ENCODE peak calls at places on chromosomes 1 and 21, in four cellular contexts. One of them, this sample, is unnamed.

GRCh38 chr1:85244271-85245053 is 15.0 kb downstream of the C1orf52 start:
- DNase-seq in K562: peak
- DNase-seq in A549: no peak
- DNase-seq in HepG2: no peak
- DNase-seq in this sample: peak

GRCh38 chr1:58013237-58013636 is 533.3 kb downstream of the OMA1 start:
- DNase-seq in K562: peak
- DNase-seq in A549: no peak
- DNase-seq in HepG2: peak
- DNase-seq in this sample: no peak

GRCh38 chr1:8367571-8368184 is 49.8 kb downstream of the SLC45A1 start:
- DNase-seq in K562: no peak
- DNase-seq in A549: no peak
- DNase-seq in HepG2: no peak
- DNase-seq in this sample: no peak

GRCh38 chr1:230744382-230744781 is 2.8 kb upstream of the CAPN9 start:
- DNase-seq in K562: no peak
- DNase-seq in A549: no peak
- DNase-seq in HepG2: no peak
- DNase-seq in this sample: peak

GRCh38 chr1:208510192-208510952 is 266.2 kb upstream of the PLXNA2 start:
- DNase-seq in K562: no peak
- DNase-seq in A549: no peak
- DNase-seq in HepG2: no peak
- DNase-seq in this sample: no peak

GRCh38 chr1:155909894-155910293 is 1.3 kb downstream of the RIT1 start:
- DNase-seq in K562: peak
- DNase-seq in A549: no peak
- DNase-seq in HepG2: no peak
- DNase-seq in this sample: peak

GRCh38 chr1:207808322-207808705 is 56.5 kb downstream of the CD46 start:
- DNase-seq in K562: no peak
- DNase-seq in A549: no peak
- DNase-seq in HepG2: no peak
- DNase-seq in this sample: no peak

GRCh38 chr1:68270993-68271392 is 38.7 kb upstream of the WLS start:
- DNase-seq in K562: no peak
- DNase-seq in A549: no peak
- DNase-seq in HepG2: no peak
- DNase-seq in this sample: peak

GRCh38 chr21:29208666-29209059 is 78.2 kb downstream of the MAP3K7CL start:
- DNase-seq in K562: no peak
- DNase-seq in A549: no peak
- DNase-seq in HepG2: no peak
- DNase-seq in this sample: peak

GRCh38 chr1:109477821-109478220 is 5.9 kb upstream of the ATXN7L2 start:
- DNase-seq in K562: peak
- DNase-seq in A549: no peak
- DNase-seq in HepG2: no peak
- DNase-seq in this sample: no peak

GRCh38 chr1:66207484-66207883 is 326.5 kb upstream of the SGIP1 start:
- DNase-seq in K562: no peak
- DNase-seq in A549: peak
- DNase-seq in HepG2: no peak
- DNase-seq in this sample: peak

GRCh38 chr1:51313268-51313852 is 17.0 kb downstream of the TTC39A start:
- DNase-seq in K562: no peak
- DNase-seq in A549: peak
- DNase-seq in HepG2: no peak
- DNase-seq in this sample: no peak

GRCh38 chr1:150981177-150981804 is 801 bp upstream of the ANXA9 start:
- DNase-seq in K562: no peak
- DNase-seq in A549: no peak
- DNase-seq in HepG2: peak
- DNase-seq in this sample: no peak

GRCh38 chr1:167136191-167136614 is 42.3 kb downstream of the STYXL2 start:
- DNase-seq in K562: no peak
- DNase-seq in A549: no peak
- DNase-seq in HepG2: no peak
- DNase-seq in this sample: peak

GRCh38 chr1:197984273-197984672 is 67.1 kb downstream of the LHX9 start:
- DNase-seq in K562: no peak
- DNase-seq in A549: no peak
- DNase-seq in HepG2: no peak
- DNase-seq in this sample: peak

GRCh38 chr1:78061825-78062523 is 16.2 kb downstream of the GIPC2 start:
- DNase-seq in K562: no peak
- DNase-seq in A549: no peak
- DNase-seq in HepG2: no peak
- DNase-seq in this sample: peak

GRCh38 chr1:109307363-109308021 is 681 bp upstream of the MYBPHL start:
- DNase-seq in K562: no peak
- DNase-seq in A549: no peak
- DNase-seq in HepG2: peak
- DNase-seq in this sample: no peak

GRCh38 chr1:20730690-20731056 is 1.8 kb downstream of the SH2D5 start:
- DNase-seq in K562: no peak
- DNase-seq in A549: no peak
- DNase-seq in HepG2: no peak
- DNase-seq in this sample: no peak

GRCh38 chr1:170668301-170668789 is 4.4 kb downstream of the PRRX1 start:
- DNase-seq in K562: no peak
- DNase-seq in A549: no peak
- DNase-seq in HepG2: no peak
- DNase-seq in this sample: no peak

GRCh38 chr21:24955275-24955961 is 651.9 kb downstream of the MRPL39 start:
- DNase-seq in K562: no peak
- DNase-seq in A549: no peak
- DNase-seq in HepG2: no peak
- DNase-seq in this sample: no peak

GRCh38 chr1:41338820-41339219 is 22.4 kb upstream of the FOXO6 start:
- DNase-seq in K562: no peak
- DNase-seq in A549: no peak
- DNase-seq in HepG2: no peak
- DNase-seq in this sample: no peak

GRCh38 chr1:115828101-115829022 is 12.6 kb downstream of the NHLH2 start:
- DNase-seq in K562: peak
- DNase-seq in A549: no peak
- DNase-seq in HepG2: no peak
- DNase-seq in this sample: peak

GRCh38 chr1:23483327-23484252 is at the start of gene ASAP3:
- DNase-seq in K562: peak
- DNase-seq in A549: no peak
- DNase-seq in HepG2: peak
- DNase-seq in this sample: peak

GRCh38 chr1:100530901-100531487 is 6.9 kb upstream of the GPR88 start:
- DNase-seq in K562: no peak
- DNase-seq in A549: no peak
- DNase-seq in HepG2: no peak
- DNase-seq in this sample: peak

GRCh38 chr1:31591425-31592093 is 15.2 kb downstream of the TINAGL1 start:
- DNase-seq in K562: no peak
- DNase-seq in A549: no peak
- DNase-seq in HepG2: no peak
- DNase-seq in this sample: no peak

GRCh38 chr1:48920741-48921330 is 144.1 kb upstream of the BEND5 start:
- DNase-seq in K562: no peak
- DNase-seq in A549: no peak
- DNase-seq in HepG2: no peak
- DNase-seq in this sample: no peak

GRCh38 chr1:236514703-236515442 is 8.9 kb upstream of the LGALS8 start:
- DNase-seq in K562: no peak
- DNase-seq in A549: no peak
- DNase-seq in HepG2: peak
- DNase-seq in this sample: no peak

GRCh38 chr1:156852414-156852874 is 6.5 kb downstream of the INSRR start:
- DNase-seq in K562: no peak
- DNase-seq in A549: no peak
- DNase-seq in HepG2: peak
- DNase-seq in this sample: peak

GRCh38 chr1:231557898-231558710 is 29.6 kb downstream of the TSNAX start:
- DNase-seq in K562: no peak
- DNase-seq in A549: no peak
- DNase-seq in HepG2: no peak
- DNase-seq in this sample: peak

GRCh38 chr1:87915771-87916170 is 587.1 kb downstream of the LMO4 start:
- DNase-seq in K562: no peak
- DNase-seq in A549: no peak
- DNase-seq in HepG2: no peak
- DNase-seq in this sample: peak

GRCh38 chr1:152086785-152087184 is 2.1 kb downstream of the TCHHL1 start:
- DNase-seq in K562: no peak
- DNase-seq in A549: no peak
- DNase-seq in HepG2: no peak
- DNase-seq in this sample: no peak

GRCh38 chr1:29820401-29820800 is 584.1 kb downstream of the PTPRU start:
- DNase-seq in K562: no peak
- DNase-seq in A549: no peak
- DNase-seq in HepG2: no peak
- DNase-seq in this sample: no peak
- TF ChIP-seq MAZ in K562: no peak
- TF ChIP-seq MAZ in A549: no peak
- TF ChIP-seq MAZ in HepG2: no peak
- TF ChIP-seq MAZ in this sample: no peak

GRCh38 chr1:2233997-2234761 is 6.1 kb downstream of the SKI start:
- DNase-seq in K562: no peak
- DNase-seq in A549: no peak
- DNase-seq in HepG2: peak
- DNase-seq in this sample: peak
- TF ChIP-seq POLR2A in K562: no peak
- TF ChIP-seq POLR2A in A549: no peak
- TF ChIP-seq POLR2A in HepG2: no peak
- TF ChIP-seq POLR2A in this sample: no peak

DNA sequence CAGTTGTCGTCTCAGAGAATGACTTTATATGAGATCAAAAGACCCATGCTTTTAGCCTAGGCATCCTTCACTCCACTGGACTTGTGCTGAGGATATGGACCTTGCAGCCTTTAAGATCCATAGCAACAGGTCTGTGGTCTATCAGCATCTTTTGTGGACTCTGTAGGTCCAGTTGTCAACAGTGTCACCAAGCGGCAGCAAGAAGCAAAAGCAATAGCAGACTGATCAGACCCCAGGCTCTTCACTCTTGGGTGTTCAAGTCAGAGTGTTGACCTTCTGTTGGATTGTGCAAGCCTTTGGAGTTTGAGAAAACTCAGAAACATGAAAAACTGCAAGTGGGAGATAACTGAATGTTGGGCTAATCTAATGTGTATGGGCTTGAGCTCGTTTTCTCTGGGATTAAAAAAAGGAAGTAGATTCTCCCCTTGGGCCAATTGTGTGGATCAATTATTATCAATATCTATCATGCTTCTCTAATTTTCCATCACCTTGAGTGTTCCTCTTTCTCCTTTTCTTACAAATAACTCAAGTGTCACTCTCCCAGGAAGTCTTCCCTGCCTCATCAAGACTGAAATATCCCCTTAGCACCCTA is 144.2 kb downstream of the LYPLAL1 start:
- DNase-seq in K562: peak
- DNase-seq in A549: no peak
- DNase-seq in HepG2: peak
- DNase-seq in this sample: no peak
- TF ChIP-seq MAZ in K562: no peak
- TF ChIP-seq MAZ in A549: no peak
- TF ChIP-seq MAZ in HepG2: no peak
- TF ChIP-seq MAZ in this sample: no peak

GRCh38 chr1:157880621-157881020 is 39.0 kb upstream of the CD5L start:
- DNase-seq in K562: no peak
- DNase-seq in A549: no peak
- DNase-seq in HepG2: no peak
- DNase-seq in this sample: no peak

GRCh38 chr1:157878059-157878458 is 36.5 kb upstream of the CD5L start:
- DNase-seq in K562: peak
- DNase-seq in A549: peak
- DNase-seq in HepG2: peak
- DNase-seq in this sample: peak

DNA sequence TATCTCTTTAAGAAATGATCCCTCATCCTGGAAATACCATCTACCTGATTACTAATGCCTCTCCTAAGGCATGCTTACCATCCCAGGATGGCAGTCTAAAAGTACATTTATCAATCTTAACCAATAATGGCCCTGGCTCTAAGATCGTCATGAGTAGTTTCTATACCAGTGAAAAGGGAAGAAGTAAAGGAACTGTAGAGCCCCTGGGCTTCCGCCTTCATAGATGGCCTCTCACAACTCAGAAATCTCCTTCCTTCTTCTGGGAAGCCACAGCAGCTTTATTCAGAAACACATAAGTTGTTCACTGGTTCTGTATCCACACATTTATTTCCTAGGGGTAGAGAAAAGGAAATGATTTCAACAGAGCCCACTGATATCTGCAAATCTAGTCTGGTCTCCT is 41.0 kb upstream of the CD5L start:
- DNase-seq in K562: no peak
- DNase-seq in A549: no peak
- DNase-seq in HepG2: no peak
- DNase-seq in this sample: no peak
- TF ChIP-seq POLR2A in K562: no peak
- TF ChIP-seq POLR2A in A549: no peak
- TF ChIP-seq POLR2A in HepG2: no peak
- TF ChIP-seq POLR2A in this sample: no peak

GRCh38 chr1:93679546-93679945 is 2.1 kb downstream of the BCAR3 start:
- DNase-seq in K562: no peak
- DNase-seq in A549: no peak
- DNase-seq in HepG2: no peak
- DNase-seq in this sample: peak

GRCh38 chr1:93681095-93681548 is 515 bp downstream of the BCAR3 start:
- DNase-seq in K562: no peak
- DNase-seq in A549: no peak
- DNase-seq in HepG2: no peak
- DNase-seq in this sample: peak

GRCh38 chr1:93681549-93682412 is at the start of gene BCAR3:
- DNase-seq in K562: peak
- DNase-seq in A549: no peak
- DNase-seq in HepG2: no peak
- DNase-seq in this sample: peak

GRCh38 chr1:93678966-93679480 is 2.6 kb downstream of the BCAR3 start:
- DNase-seq in K562: no peak
- DNase-seq in A549: no peak
- DNase-seq in HepG2: no peak
- DNase-seq in this sample: no peak

GRCh38 chr1:93680121-93681094 is 1.2 kb downstream of the BCAR3 start:
- DNase-seq in K562: peak
- DNase-seq in A549: peak
- DNase-seq in HepG2: peak
- DNase-seq in this sample: peak
- TF ChIP-seq MAZ in K562: no peak
- TF ChIP-seq MAZ in A549: no peak
- TF ChIP-seq MAZ in HepG2: no peak
- TF ChIP-seq MAZ in this sample: peak

GRCh38 chr1:163069142-163069541 is at the start of gene RGS4:
- DNase-seq in K562: peak
- DNase-seq in A549: no peak
- DNase-seq in HepG2: peak
- DNase-seq in this sample: peak
- TF ChIP-seq POLR2A in K562: no peak
- TF ChIP-seq POLR2A in A549: no peak
- TF ChIP-seq POLR2A in HepG2: no peak
- TF ChIP-seq POLR2A in this sample: peak

GRCh38 chr1:118960567-118961136 is 27.5 kb downstream of the TBX15 start:
- DNase-seq in K562: peak
- DNase-seq in A549: peak
- DNase-seq in HepG2: peak
- DNase-seq in this sample: no peak
- TF ChIP-seq MAZ in K562: peak
- TF ChIP-seq MAZ in A549: no peak
- TF ChIP-seq MAZ in HepG2: peak
- TF ChIP-seq MAZ in this sample: no peak

This sample was measured in IMR-90.